ENCODE peak calls at places on chromosomes 1 and 21, in five cellular contexts. W is AG04449, C is endodermal cell, M is fibroblast of pulmonary artery, F is RWPE1. V is an unnamed sample.

GRCh38 chr1:1954831-1955441 is 35.9 kb upstream of the TMEM52 start:
- DNase-seq in W (no peak), C (peak; percentile 70), M (no peak), F (no peak), V (no peak)

GRCh38 chr1:218426343-218426657 is 81.2 kb downstream of the TGFB2 start:
- DNase-seq in W (no peak), C (no peak), M (peak; percentile 93), F (peak; percentile 43), V (no peak)

GRCh38 chr1:3259020-3259419 is 190.0 kb downstream of the PRDM16 start:
- DNase-seq in W (no peak), C (no peak), M (no peak), F (no peak), V (no peak)

GRCh38 chr1:189654906-189655305 is 822.8 kb downstream of the BRINP3 start:
- DNase-seq in W (no peak), C (no peak), M (peak; percentile 71), F (peak; percentile 39), V (no peak)

GRCh38 chr21:37198989-37199924 is 67.9 kb downstream of the VPS26C start:
- DNase-seq in W (no peak), C (no peak), M (peak; percentile 22), F (peak; percentile 41), V (no peak)

GRCh38 chr21:44800971-44801467 is 601 bp downstream of the UBE2G2 start:
- DNase-seq in W (no peak), C (peak; percentile 70), M (peak; percentile 35), F (peak; percentile 59), V (no peak)

GRCh38 chr21:24220466-24220865 is 1386.8 kb downstream of the MRPL39 start:
- DNase-seq in W (no peak), C (no peak), M (no peak), F (no peak), V (no peak)

GRCh38 chr1:208107415-208107814 is 136.8 kb downstream of the PLXNA2 start:
- DNase-seq in W (no peak), C (no peak), M (no peak), F (no peak), V (no peak)

GRCh38 chr1:12255918-12256317 is 26.1 kb downstream of the VPS13D start:
- DNase-seq in W (no peak), C (no peak), M (no peak), F (no peak), V (no peak)

GRCh38 chr1:234123867-234124266 is 219.4 kb downstream of the SLC35F3 start:
- DNase-seq in W (no peak), C (no peak), M (peak; percentile 7), F (no peak), V (no peak)

GRCh38 chr1:234533975-234534876 is 55.2 kb upstream of the TARBP1 start:
- DNase-seq in W (peak; percentile 98), C (no peak), M (peak; percentile 100), F (peak; percentile 42), V (peak; percentile 96)

GRCh38 chr1:89633745-89634625 is 1.1 kb downstream of the LRRC8C start:
- DNase-seq in W (no peak), C (peak; percentile 66), M (peak; percentile 53), F (peak; percentile 39), V (no peak)

GRCh38 chr1:206967096-206967851 is 3.0 kb downstream of the FCAMR start:
- DNase-seq in W (no peak), C (no peak), M (peak; percentile 55), F (no peak), V (no peak)

GRCh38 chr1:75345538-75346292 is 211.5 kb downstream of the LHX8 start:
- DNase-seq in W (no peak), C (no peak), M (peak; percentile 85), F (peak; percentile 54), V (no peak)

GRCh38 chr21:22189278-22189677 is 1191.1 kb downstream of the NCAM2 start:
- DNase-seq in W (no peak), C (no peak), M (no peak), F (no peak), V (no peak)

GRCh38 chr1:149937779-149938178 is 1.1 kb upstream of the MTMR11 start:
- DNase-seq in W (no peak), C (no peak), M (no peak), F (no peak), V (no peak)

GRCh38 chr1:149940427-149940826 is 3.7 kb upstream of the MTMR11 start:
- DNase-seq in W (no peak), C (no peak), M (no peak), F (no peak), V (no peak)

GRCh38 chr1:149945206-149945605 is 8.5 kb upstream of the MTMR11 start:
- DNase-seq in W (no peak), C (no peak), M (no peak), F (no peak), V (no peak)

GRCh38 chr1:149942885-149943284 is 6.2 kb upstream of the MTMR11 start:
- DNase-seq in W (no peak), C (no peak), M (no peak), F (no peak), V (no peak)

DNA sequence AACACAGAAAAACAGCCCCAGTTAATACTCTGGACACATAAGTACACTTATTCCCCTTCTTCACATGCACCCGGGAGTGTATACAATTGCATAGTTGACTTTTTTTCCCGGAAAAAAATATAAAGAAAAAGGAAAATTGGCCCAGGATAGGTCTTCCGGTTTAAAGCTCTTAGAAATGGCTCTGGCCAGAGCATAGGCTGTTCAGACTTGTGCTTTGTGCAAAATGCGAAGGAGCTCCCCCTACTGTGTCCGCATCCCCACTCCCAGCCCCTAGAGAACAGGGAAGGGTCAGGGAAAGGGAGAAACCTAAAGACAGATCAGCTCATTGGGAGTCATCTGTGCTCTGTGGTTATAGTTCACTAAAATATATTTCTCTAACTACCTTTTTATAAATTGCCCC is 5.5 kb upstream of the MTMR11 start:
- DNase-seq in W (no peak), C (peak; percentile 82), M (peak; percentile 56), F (peak; percentile 28), V (no peak)
- TF ChIP-seq CTCF in W (peak; percentile 19), C (peak; percentile 71), M (peak; percentile 44), F (peak; percentile 21), V (peak; percentile 26)

GRCh38 chr1:34549199-34549598 is 205.6 kb upstream of the GJB5 start:
- DNase-seq in W (no peak), C (peak; percentile 91), M (no peak), F (no peak), V (no peak)
- TF ChIP-seq CTCF in W (peak; percentile 29), C (peak; percentile 82), M (no peak), F (no peak), V (no peak)

GRCh38 chr1:36248250-36248894 is 24.1 kb downstream of the THRAP3 start:
- DNase-seq in W (no peak), C (no peak), M (peak; percentile 94), F (peak; percentile 13), V (peak; percentile 72)
- TF ChIP-seq CTCF in W (no peak), C (no peak), M (no peak), F (no peak), V (no peak)

GRCh38 chr1:36323636-36324321 is at the start of gene EVA1B:
- DNase-seq in W (no peak), C (peak; percentile 91), M (peak; percentile 84), F (peak; percentile 50), V (peak; percentile 52)
- TF ChIP-seq CTCF in W (no peak), C (no peak), M (no peak), F (no peak), V (no peak)

DNA sequence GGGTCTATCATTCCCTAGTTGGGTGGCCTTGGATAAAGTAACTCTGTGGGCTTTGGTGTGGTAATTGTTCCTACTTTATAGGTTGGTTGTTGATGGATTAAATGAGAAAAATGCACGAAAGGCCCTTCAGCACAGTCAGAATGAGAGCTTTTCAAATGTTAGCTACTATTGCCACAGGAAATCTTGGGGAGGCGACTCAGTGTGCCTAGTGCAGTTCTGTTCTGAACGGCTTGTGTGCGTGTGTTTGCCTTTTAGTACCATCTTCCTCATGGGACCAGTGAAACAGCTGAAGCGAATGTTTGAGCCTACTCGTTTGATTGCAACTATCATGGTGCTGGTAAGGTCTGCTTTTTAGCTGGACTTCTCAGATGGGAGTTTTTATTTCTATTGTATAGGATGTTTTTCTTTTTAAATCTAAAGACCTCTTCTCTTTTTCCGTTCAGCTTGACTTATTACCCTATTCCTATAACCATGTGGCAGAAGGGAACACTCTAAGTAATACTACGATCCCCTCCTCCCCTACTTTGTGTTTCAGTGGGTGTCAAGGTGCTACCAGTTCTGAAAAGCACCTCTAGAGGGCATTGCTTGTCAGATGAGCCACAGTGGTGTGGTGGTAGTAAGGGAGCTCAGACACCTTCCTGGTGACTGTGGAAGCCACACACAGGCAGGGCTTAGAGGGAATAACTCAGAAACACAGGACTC is 9.2 kb downstream of the SFT2D2 start:
- DNase-seq in W (no peak), C (peak; percentile 80), M (peak; percentile 67), F (peak; percentile 74), V (no peak)
- TF ChIP-seq CTCF in W (peak; percentile 68), C (peak; percentile 88), M (peak; percentile 91), F (no peak), V (peak; percentile 71)

DNA sequence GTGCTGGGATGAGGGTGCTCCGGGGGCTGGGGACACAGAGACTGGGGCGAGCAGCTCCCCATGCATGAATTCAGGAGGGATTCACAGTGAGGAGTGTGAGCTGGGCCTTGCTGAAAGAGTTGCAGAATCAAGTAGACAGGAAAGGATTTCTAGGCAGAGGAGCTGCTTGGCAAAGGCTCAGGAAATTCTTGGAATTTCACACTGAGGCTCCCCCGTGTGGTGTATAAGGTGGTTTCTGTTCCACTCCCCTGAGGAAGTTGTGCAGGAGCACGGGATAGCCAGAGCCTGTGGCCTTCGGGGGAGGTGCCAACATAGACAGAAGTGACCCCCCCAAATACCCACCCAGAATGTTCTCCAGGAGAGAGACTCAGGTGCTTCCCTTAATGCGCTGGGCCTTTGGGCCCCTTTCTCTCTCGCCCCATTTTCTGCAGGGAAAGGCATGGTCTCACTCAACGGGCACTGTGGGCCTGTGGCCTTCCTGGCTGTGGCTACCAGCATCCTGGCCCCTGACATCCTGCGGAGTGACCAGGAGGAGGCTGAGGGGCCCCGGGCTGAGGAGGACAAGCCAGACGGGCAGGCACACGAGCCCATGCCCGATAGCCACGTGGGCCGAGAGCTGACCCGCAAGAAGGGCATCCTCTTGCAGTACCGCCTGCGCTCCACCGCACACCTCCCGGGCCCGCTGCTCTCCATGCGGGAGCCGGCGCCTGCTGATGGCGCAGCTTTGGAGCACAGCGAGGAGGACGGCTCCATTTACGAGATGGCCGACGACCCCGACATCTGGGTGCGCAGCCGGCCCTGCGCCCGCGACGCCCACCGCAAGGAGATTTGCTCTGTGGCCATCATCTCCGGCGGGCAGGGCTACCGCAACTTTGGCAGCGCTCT is 58.5 kb upstream of the ACTL8 start:
- DNase-seq in W (peak; percentile 38), C (peak; percentile 86), M (peak; percentile 88), F (peak; percentile 52), V (peak; percentile 15)
- TF ChIP-seq CTCF in W (peak; percentile 63), C (peak; percentile 78), M (peak; percentile 65), F (peak; percentile 32), V (peak; percentile 71)

DNA sequence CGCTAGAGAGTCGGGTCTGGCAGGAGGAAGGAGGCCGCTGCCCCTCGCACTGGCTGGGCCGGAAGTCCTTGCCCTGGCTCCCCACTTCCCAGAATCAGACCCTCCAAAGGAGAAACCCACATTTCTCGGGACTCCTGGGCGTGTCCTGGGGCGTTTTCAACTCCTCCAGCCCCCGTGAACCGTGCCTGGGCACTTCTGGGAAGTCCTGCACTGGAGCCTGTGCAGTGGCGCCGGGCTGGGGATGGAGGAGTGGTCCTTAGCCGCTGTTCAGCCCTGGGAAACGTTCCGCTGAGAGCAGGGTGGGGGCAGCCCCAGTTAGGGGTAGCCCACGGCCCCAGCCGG is 3.0 kb downstream of the IGSF21 start:
- DNase-seq in W (no peak), C (no peak), M (no peak), F (no peak), V (no peak)
- TF ChIP-seq CTCF in W (no peak), C (no peak), M (no peak), F (no peak), V (no peak)